ENCODE peak calls at places on chromosomes 13 and 19, in four cellular contexts. V is fibroblast of lung, J is cardiac muscle cell, B is thoracic aorta. S is an unnamed sample.

GRCh38 chr19:13010038-13010991 is 15.0 kb downstream of the NFIX start:
- DNase-seq in V (no peak), J (no peak), B (no peak), S (no peak)

GRCh38 chr13:76845367-76845766 is 40.8 kb downstream of the KCTD12 start:
- DNase-seq in V (no peak), J (no peak), B (no peak), S (no peak)

GRCh38 chr19:54478677-54479266 is 5.7 kb upstream of the CDC42EP5 start:
- DNase-seq in V (peak), J (peak), B (no peak), S (peak)

GRCh38 chr13:25406377-25406776 is 34.6 kb downstream of the ATP8A2 start:
- DNase-seq in V (no peak), J (no peak), B (no peak), S (peak)

GRCh38 chr19:10517760-10518443 is 655 bp upstream of the S1PR5 start:
- DNase-seq in V (no peak), J (no peak), B (no peak), S (peak)

GRCh38 chr19:55454787-55455243 is 6.6 kb downstream of the ISOC2 start:
- DNase-seq in V (no peak), J (peak), B (no peak), S (peak)

GRCh38 chr19:57190301-57190700 is 999 bp upstream of the ZNF264 start:
- DNase-seq in V (no peak), J (no peak), B (no peak), S (no peak)

GRCh38 chr13:48492123-48493075 is 40.5 kb downstream of the RCBTB2 start:
- DNase-seq in V (no peak), J (peak), B (no peak), S (no peak)

GRCh38 chr19:20162821-20163220 is 4.2 kb upstream of the ZNF486 start:
- DNase-seq in V (no peak), J (no peak), B (no peak), S (no peak)

GRCh38 chr13:32676242-32676641 is 90.0 kb downstream of the PDS5B start:
- DNase-seq in V (peak), J (no peak), B (no peak), S (peak)

GRCh38 chr13:28819748-28820098 is 416 bp upstream of the MTUS2 start:
- DNase-seq in V (peak), J (peak), B (no peak), S (peak)

GRCh38 chr13:113043001-113043630 is 62.5 kb upstream of the F7 start:
- DNase-seq in V (no peak), J (no peak), B (no peak), S (no peak)

GRCh38 chr19:47538812-47539211 is 23.9 kb upstream of the NAPA start:
- DNase-seq in V (no peak), J (no peak), B (no peak), S (no peak)

GRCh38 chr19:48644839-48645651 is 942 bp downstream of the CA11 start:
- DNase-seq in V (peak), J (peak), B (no peak), S (peak)

GRCh38 chr13:33018886-33019285 is 2.7 kb downstream of the KL start:
- DNase-seq in V (no peak), J (no peak), B (no peak), S (no peak)

GRCh38 chr19:39154626-39155100 is 29.1 kb downstream of the PAK4 start:
- DNase-seq in V (no peak), J (no peak), B (no peak), S (peak)

GRCh38 chr19:50380137-50380536 is 3.9 kb downstream of the NR1H2 start:
- DNase-seq in V (no peak), J (no peak), B (no peak), S (no peak)

GRCh38 chr19:13152854-13153626 is 2.8 kb downstream of the IER2 start:
- DNase-seq in V (peak), J (peak), B (peak), S (peak)

GRCh38 chr19:5309438-5310204 is 31.0 kb downstream of the PTPRS start:
- DNase-seq in V (no peak), J (no peak), B (no peak), S (no peak)

GRCh38 chr19:5307655-5308054 is 33.0 kb downstream of the PTPRS start:
- DNase-seq in V (no peak), J (no peak), B (no peak), S (no peak)

GRCh38 chr19:5312058-5312457 is 28.6 kb downstream of the PTPRS start:
- DNase-seq in V (no peak), J (no peak), B (no peak), S (no peak)

GRCh38 chr19:5306531-5306930 is 34.1 kb downstream of the PTPRS start:
- DNase-seq in V (no peak), J (no peak), B (no peak), S (no peak)

DNA sequence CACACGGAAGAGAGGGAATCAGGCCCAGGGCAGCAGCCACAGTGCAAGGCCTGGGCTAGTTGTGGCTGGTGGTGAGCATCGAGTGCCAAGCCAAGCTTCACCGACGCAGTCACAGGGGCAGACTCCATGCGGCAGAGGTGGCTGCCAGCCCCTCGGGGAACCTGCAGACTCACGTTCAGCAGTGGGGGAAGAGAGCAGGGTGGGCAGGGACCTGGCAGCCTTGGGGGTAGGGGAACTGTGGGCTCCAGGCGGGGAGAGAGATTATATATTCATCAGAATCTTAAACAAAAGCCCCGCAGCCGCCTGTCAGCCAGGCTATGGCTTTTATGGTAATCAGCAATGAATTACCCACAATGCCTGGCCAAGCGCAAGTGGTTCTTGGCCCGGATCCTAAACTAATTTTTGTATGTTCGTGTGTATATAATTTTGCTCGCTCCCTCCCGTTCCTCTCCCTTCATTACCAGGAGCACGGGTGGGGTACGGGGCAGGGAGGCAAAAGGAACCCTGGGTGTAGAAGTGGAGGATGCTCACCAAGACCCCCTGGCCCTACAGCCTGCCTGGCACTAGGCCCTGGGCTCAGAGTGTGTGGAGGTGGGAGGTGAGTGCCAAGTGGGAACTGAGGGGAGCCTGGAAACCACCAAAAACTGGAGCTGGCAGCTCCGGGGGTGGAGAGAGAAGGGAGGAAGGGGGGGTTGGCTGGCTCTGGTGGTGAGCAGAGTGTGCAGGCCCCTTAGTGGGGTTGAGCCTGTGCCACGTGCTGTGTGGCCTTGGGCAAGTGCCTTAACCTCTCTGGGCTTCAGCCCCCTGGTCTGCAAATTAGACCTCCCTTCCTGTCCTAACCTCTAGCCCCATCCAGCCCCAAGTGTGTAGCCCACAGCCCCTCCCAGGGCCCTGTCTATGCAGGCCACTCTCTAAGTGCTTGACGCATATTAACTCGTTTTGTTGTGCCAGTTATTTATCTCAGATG is 31.9 kb downstream of the PTPRS start:
- DNase-seq in V (peak), J (no peak), B (peak), S (peak)
- H3K4me3 ChIP-seq in V (peak), J (no peak), B (peak), S (peak)

GRCh38 chr13:31166591-31166990 is 4.9 kb upstream of the HSPH1 start:
- DNase-seq in V (peak), J (no peak), B (no peak), S (peak)

GRCh38 chr13:31159306-31159705 is 2.4 kb downstream of the HSPH1 start:
- DNase-seq in V (peak), J (no peak), B (no peak), S (no peak)

GRCh38 chr13:31162151-31163008 is 676 bp upstream of the HSPH1 start:
- DNase-seq in V (peak), J (peak), B (peak), S (peak)

GRCh38 chr13:31160857-31161582 is 684 bp downstream of the HSPH1 start:
- DNase-seq in V (peak), J (peak), B (peak), S (peak)

GRCh38 chr13:31161583-31162150 is at the start of gene HSPH1:
- DNase-seq in V (peak), J (peak), B (peak), S (peak)
- TF ChIP-seq CTCF in V (no peak), J (peak), B (peak), S (peak)

GRCh38 chr13:30835442-30835841 is 70.6 kb upstream of the MEDAG start:
- DNase-seq in V (no peak), J (no peak), B (no peak), S (peak)
- H3K4me3 ChIP-seq in V (no peak), J (no peak), B (no peak), S (no peak)

DNA sequence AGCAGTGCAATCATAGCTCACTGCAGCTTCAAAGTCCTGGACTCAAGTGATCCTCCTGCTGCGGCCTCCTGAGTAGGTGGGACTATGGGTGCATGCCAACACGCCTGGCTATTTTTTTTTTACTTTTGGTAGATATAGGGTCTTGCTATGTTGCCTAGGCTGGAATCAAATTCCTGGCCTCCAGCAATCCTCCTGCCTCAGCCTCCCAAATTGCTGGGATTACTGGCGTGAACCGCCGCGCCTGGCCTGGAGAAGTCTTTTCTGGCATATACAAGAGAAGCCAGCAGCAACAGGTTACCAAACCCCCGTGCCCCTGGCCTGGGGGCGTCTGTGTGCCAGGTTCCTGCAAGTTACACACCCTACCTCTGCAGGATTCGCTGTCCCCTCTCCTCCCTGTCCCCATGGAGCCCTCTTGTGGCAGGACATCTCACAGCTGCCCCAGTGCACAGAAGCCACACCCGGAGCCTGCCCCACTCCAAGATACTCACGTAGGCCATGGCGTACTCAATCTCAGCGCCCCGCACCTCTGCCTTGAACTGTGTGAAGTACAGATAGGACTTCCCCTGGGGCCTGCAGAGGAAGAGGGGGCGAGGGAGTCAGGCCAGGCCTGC is 9.9 kb downstream of the MYDGF start:
- DNase-seq in V (no peak), J (peak), B (no peak), S (no peak)
- TF ChIP-seq CTCF in V (no peak), J (peak), B (no peak), S (peak)